ENCODE peak calls at places on chromosomes 5 and 9, in seven cellular contexts. E, Q, R, S, A, C and P are unnamed samples.

GRCh38 chr5:32319392-32319791 is 6.7 kb upstream of the MTMR12 start:
- DNase-seq in S (no peak), E (no peak), C (no peak), Q (no peak), R (no peak), A (no peak), P (no peak)

GRCh38 chr9:89779816-89780215 is 175.0 kb downstream of the GADD45G start:
- DNase-seq in A (no peak), Q (no peak), R (no peak), C (no peak), E (no peak), S (no peak), P (no peak)

GRCh38 chr9:97721396-97721795 is 24.3 kb upstream of the XPA start:
- DNase-seq in R (no peak), Q (no peak), S (no peak), A (no peak), C (no peak), E (no peak), P (no peak)

GRCh38 chr5:170597109-170597741 is 93.4 kb downstream of the KCNIP1 start:
- DNase-seq in S (no peak), C (no peak), E (peak; percentile 19), A (peak; percentile 43), Q (no peak), R (peak; percentile 98), P (peak; percentile 13)

GRCh38 chr5:96626956-96627355 is 35.2 kb upstream of the CAST start:
- DNase-seq in R (peak; percentile 70), A (no peak), Q (no peak), C (no peak), E (no peak), S (no peak), P (no peak)

GRCh38 chr5:81854915-81855314 is 104.0 kb upstream of the SSBP2 start:
- DNase-seq in R (no peak), S (no peak), Q (no peak), E (no peak), C (no peak), A (no peak), P (no peak)

GRCh38 chr5:39005566-39006232 is 68.5 kb downstream of the RICTOR start:
- DNase-seq in A (no peak), E (no peak), C (peak; percentile 11), R (no peak), S (peak; percentile 8), Q (peak; percentile 20), P (no peak)

GRCh38 chr9:13932472-13933267 is 381.3 kb downstream of the NFIB start:
- DNase-seq in S (no peak), C (no peak), Q (no peak), R (no peak), A (no peak), E (no peak), P (no peak)

GRCh38 chr5:53029608-53030007 is 40.5 kb downstream of the ITGA2 start:
- DNase-seq in E (no peak), C (no peak), Q (no peak), R (no peak), A (no peak), S (no peak), P (no peak)

GRCh38 chr5:174083041-174083827 is 37.7 kb downstream of the NSG2 start:
- DNase-seq in A (no peak), Q (no peak), E (no peak), R (no peak), S (no peak), C (no peak), P (no peak)

GRCh38 chr5:79535477-79536192 is 21.7 kb upstream of the HOMER1 start:
- DNase-seq in A (no peak), R (no peak), C (no peak), S (no peak), Q (no peak), E (no peak), P (no peak)

GRCh38 chr9:99057665-99058625 is 47.0 kb upstream of the TGFBR1 start:
- DNase-seq in S (peak; percentile 90), E (no peak), A (peak; percentile 48), R (peak; percentile 97), Q (no peak), C (peak; percentile 83), P (no peak)

GRCh38 chr5:68419637-68420452 is 204.3 kb downstream of the PIK3R1 start:
- DNase-seq in S (no peak), Q (no peak), A (no peak), R (peak; percentile 53), C (no peak), E (no peak), P (peak; percentile 86)

GRCh38 chr5:155625315-155625714 is 611.8 kb downstream of the KIF4B start:
- DNase-seq in C (no peak), E (no peak), S (no peak), Q (no peak), A (no peak), R (no peak), P (no peak)

GRCh38 chr5:59466271-59466670 is 427.3 kb downstream of the PDE4D start:
- DNase-seq in C (no peak), R (no peak), E (no peak), Q (no peak), S (no peak), A (no peak), P (no peak)

GRCh38 chr5:71778678-71779276 is 59.7 kb downstream of the CARTPT start:
- DNase-seq in Q (peak; percentile 47), R (peak; percentile 49), C (peak; percentile 59), E (no peak), A (no peak), S (no peak), P (no peak)

GRCh38 chr5:176648467-176649194 is 1.3 kb downstream of the TSPAN17 start:
- DNase-seq in S (no peak), R (no peak), A (no peak), Q (no peak), E (no peak), C (no peak), P (no peak)

GRCh38 chr5:80140496-80140895 is 105.3 kb downstream of the THBS4 start:
- DNase-seq in A (no peak), E (no peak), Q (no peak), C (no peak), S (no peak), R (no peak), P (no peak)

GRCh38 chr9:88809836-88810235 is 181.4 kb upstream of the S1PR3 start:
- DNase-seq in Q (no peak), R (no peak), E (no peak), S (no peak), C (no peak), A (no peak), P (no peak)

GRCh38 chr5:54610197-54610898 is 92.8 kb downstream of the SNX18 start:
- DNase-seq in C (peak; percentile 63), S (peak; percentile 3), R (peak; percentile 18), E (no peak), Q (no peak), A (no peak), P (no peak)

GRCh38 chr9:121786998-121787422 is 135.6 kb downstream of the DAB2IP start:
- DNase-seq in C (no peak), A (no peak), S (no peak), Q (no peak), R (no peak), E (no peak), P (no peak)

GRCh38 chr9:136059321-136059791 is 35.7 kb downstream of the NACC2 start:
- DNase-seq in R (no peak), C (no peak), E (no peak), S (no peak), A (no peak), Q (no peak), P (no peak)

GRCh38 chr5:179268966-179269693 is 76.1 kb downstream of the ADAMTS2 start:
- DNase-seq in C (no peak), R (no peak), E (peak; percentile 4), Q (no peak), S (no peak), A (no peak), P (no peak)

GRCh38 chr9:87406545-87407166 is 91.0 kb upstream of the DAPK1 start:
- DNase-seq in E (no peak), A (no peak), C (no peak), Q (no peak), R (no peak), S (no peak), P (no peak)

GRCh38 chr5:160009591-160009989 is 651 bp downstream of the TTC1 start:
- DNase-seq in A (no peak), E (no peak), Q (no peak), R (no peak), S (no peak), C (peak; percentile 3), P (no peak)

GRCh38 chr9:99109522-99109921 is 4.6 kb downstream of the TGFBR1 start:
- DNase-seq in A (no peak), E (no peak), R (peak; percentile 85), Q (no peak), S (peak; percentile 20), C (no peak), P (no peak)

GRCh38 chr5:75023368-75024159 is 28.8 kb downstream of the GCNT4 start:
- DNase-seq in R (no peak), A (no peak), E (no peak), S (no peak), C (no peak), Q (no peak), P (no peak)

GRCh38 chr5:175718401-175719108 is 60.7 kb downstream of the HRH2 start:
- DNase-seq in R (peak; percentile 37), A (peak; percentile 73), E (peak; percentile 23), Q (no peak), S (peak; percentile 45), C (peak; percentile 27), P (no peak)